ENCODE peak calls at places on chromosomes 12 and 14, in four cellular contexts. I, Z, B and S are unnamed samples.

GRCh38 chr14:26867171-26867757 is 269.4 kb upstream of the NOVA1 start:
- DNase-seq in I (no peak), Z (no peak), B (no peak), S (no peak)

GRCh38 chr14:91241848-91242247 is 2.7 kb downstream of the GPR68 start:
- DNase-seq in I (no peak), Z (no peak), B (no peak), S (peak; percentile 77)

GRCh38 chr12:121536058-121536928 is 44.5 kb downstream of the KDM2B start:
- DNase-seq in I (peak; percentile 94), Z (peak; percentile 80), B (no peak), S (no peak)

GRCh38 chr12:3315201-3315661 is 175.8 kb upstream of the PRMT8 start:
- DNase-seq in I (peak; percentile 65), Z (no peak), B (no peak), S (no peak)

GRCh38 chr12:68400231-68400829 is 68.2 kb upstream of the MDM1 start:
- DNase-seq in I (no peak), Z (no peak), B (no peak), S (no peak)

GRCh38 chr12:49698619-49699545 is 8.3 kb downstream of the FMNL3 start:
- DNase-seq in I (no peak), Z (no peak), B (no peak), S (peak; percentile 91)

GRCh38 chr14:79016828-79017505 is 846.8 kb downstream of the NRXN3 start:
- DNase-seq in I (no peak), Z (no peak), B (peak; percentile 10), S (no peak)

GRCh38 chr12:50196537-50196936 is 29.4 kb upstream of the CERS5 start:
- DNase-seq in I (no peak), Z (no peak), B (no peak), S (no peak)

GRCh38 chr12:83196694-83197350 is 510.1 kb downstream of the TMTC2 start:
- DNase-seq in I (no peak), Z (no peak), B (no peak), S (no peak)

GRCh38 chr12:113054948-113055486 is 1.5 kb upstream of the DTX1 start:
- DNase-seq in I (no peak), Z (no peak), B (no peak), S (no peak)

GRCh38 chr12:120199025-120199424 is 1.9 kb downstream of the RPLP0 start:
- DNase-seq in I (no peak), Z (no peak), B (no peak), S (no peak)

GRCh38 chr14:88210426-88210825 is 112.6 kb downstream of the KCNK10 start:
- DNase-seq in I (no peak), Z (no peak), B (no peak), S (no peak)

GRCh38 chr14:65329481-65329880 is 83.0 kb upstream of the FUT8 start:
- DNase-seq in I (no peak), Z (no peak), B (no peak), S (no peak)

GRCh38 chr14:72182773-72183432 is 250.7 kb downstream of the RGS6 start:
- DNase-seq in I (no peak), Z (no peak), B (no peak), S (no peak)

GRCh38 chr12:14961466-14962155 is at the start of gene ARHGDIB:
- DNase-seq in I (no peak), Z (no peak), B (no peak), S (peak; percentile 87)

GRCh38 chr14:85188836-85189235 is 341.1 kb upstream of the FLRT2 start:
- DNase-seq in I (no peak), Z (no peak), B (no peak), S (no peak)

GRCh38 chr14:68506021-68506644 is 286.7 kb downstream of the ZFP36L1 start:
- DNase-seq in I (no peak), Z (no peak), B (no peak), S (no peak)

GRCh38 chr12:22529281-22530060 is 14.9 kb downstream of the C2CD5 start:
- DNase-seq in I (peak; percentile 11), Z (peak; percentile 24), B (peak; percentile 59), S (no peak)

GRCh38 chr12:102438823-102439205 is 41.5 kb downstream of the IGF1 start:
- DNase-seq in I (no peak), Z (no peak), B (no peak), S (no peak)

GRCh38 chr12:52183544-52183910 is 8.3 kb downstream of the KRT80 start:
- DNase-seq in I (no peak), Z (no peak), B (no peak), S (no peak)

GRCh38 chr14:99264691-99265090 is 7.3 kb downstream of the BCL11B start:
- DNase-seq in I (no peak), Z (no peak), B (no peak), S (no peak)

GRCh38 chr12:38555620-38556596 is 239.3 kb downstream of the ALG10B start:
- DNase-seq in I (no peak), Z (no peak), B (no peak), S (no peak)

GRCh38 chr12:47164730-47165439 is 85.1 kb upstream of the AMIGO2 start:
- DNase-seq in I (no peak), Z (no peak), B (no peak), S (no peak)

GRCh38 chr12:96427269-96427729 is 27.1 kb upstream of the CDK17 start:
- DNase-seq in I (peak; percentile 16), Z (no peak), B (peak; percentile 7), S (no peak)
- TF ChIP-seq JUND in I (peak; percentile 98), Z (no peak), B (no peak), S (no peak)

GRCh38 chr12:91577586-91578539 is 395.2 kb upstream of the DCN start:
- DNase-seq in I (peak; percentile 16), Z (no peak), B (no peak), S (no peak)
- TF ChIP-seq FOXM1 in I (no peak), Z (no peak), B (no peak), S (no peak)

GRCh38 chr12:104769207-104769606 is 188.9 kb downstream of the SLC41A2 start:
- DNase-seq in I (no peak), Z (no peak), B (no peak), S (no peak)

GRCh38 chr12:104761091-104761490 is 197.0 kb downstream of the SLC41A2 start:
- DNase-seq in I (no peak), Z (no peak), B (no peak), S (no peak)

GRCh38 chr12:104763163-104763805 is 194.8 kb downstream of the SLC41A2 start:
- DNase-seq in I (no peak), Z (no peak), B (no peak), S (no peak)

GRCh38 chr12:104768033-104768432 is 190.1 kb downstream of the SLC41A2 start:
- DNase-seq in I (no peak), Z (no peak), B (no peak), S (no peak)

GRCh38 chr12:104764225-104765073 is 193.6 kb downstream of the SLC41A2 start:
- DNase-seq in I (no peak), Z (no peak), B (no peak), S (peak; percentile 36)
- TF ChIP-seq JUND in I (no peak), Z (no peak), B (no peak), S (no peak)

GRCh38 chr14:52472728-52473127 is 79.6 kb downstream of the TXNDC16 start:
- DNase-seq in I (no peak), Z (no peak), B (no peak), S (no peak)

GRCh38 chr14:52467515-52468266 is 84.6 kb downstream of the TXNDC16 start:
- DNase-seq in I (no peak), Z (no peak), B (no peak), S (no peak)

GRCh38 chr14:52473557-52473956 is 78.7 kb downstream of the TXNDC16 start:
- DNase-seq in I (peak; percentile 16), Z (no peak), B (peak; percentile 44), S (no peak)
- TF ChIP-seq FOXM1 in I (no peak), Z (no peak), B (no peak), S (no peak)

GRCh38 chr14:103775506-103775905 is 59.9 kb downstream of the ZFYVE21 start:
- DNase-seq in I (no peak), Z (no peak), B (no peak), S (no peak)
- TF ChIP-seq JUND in I (no peak), Z (no peak), B (no peak), S (no peak)

DNA sequence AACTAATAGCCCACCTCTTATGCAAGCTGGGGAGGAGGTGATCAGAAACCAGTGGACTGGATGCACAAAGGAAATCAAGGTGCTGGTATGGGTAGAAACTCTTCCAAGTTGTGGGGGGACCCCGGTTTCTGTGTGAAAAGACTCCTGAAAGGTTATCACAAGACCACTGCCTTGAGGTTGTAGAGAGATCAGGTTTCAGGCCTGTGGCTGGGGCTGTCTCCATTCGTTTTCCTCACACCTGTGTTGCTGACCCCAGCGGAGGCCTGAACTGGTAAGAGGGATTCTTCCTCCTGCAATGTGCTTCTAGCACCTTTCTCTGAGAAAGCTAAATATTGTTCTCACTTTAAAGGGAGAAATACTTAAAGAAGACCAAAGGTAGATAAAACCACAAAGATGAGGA is 9.3 kb upstream of the OR4K5 start:
- DNase-seq in I (no peak), Z (no peak), B (no peak), S (no peak)
- TF ChIP-seq FOXM1 in I (no peak), Z (no peak), B (no peak), S (no peak)

GRCh38 chr12:92363295-92364146 is 217.9 kb upstream of the BTG1 start:
- DNase-seq in I (peak; percentile 29), Z (no peak), B (no peak), S (peak; percentile 96)
- TF ChIP-seq JUND in I (no peak), Z (peak; percentile 3), B (no peak), S (no peak)

DNA sequence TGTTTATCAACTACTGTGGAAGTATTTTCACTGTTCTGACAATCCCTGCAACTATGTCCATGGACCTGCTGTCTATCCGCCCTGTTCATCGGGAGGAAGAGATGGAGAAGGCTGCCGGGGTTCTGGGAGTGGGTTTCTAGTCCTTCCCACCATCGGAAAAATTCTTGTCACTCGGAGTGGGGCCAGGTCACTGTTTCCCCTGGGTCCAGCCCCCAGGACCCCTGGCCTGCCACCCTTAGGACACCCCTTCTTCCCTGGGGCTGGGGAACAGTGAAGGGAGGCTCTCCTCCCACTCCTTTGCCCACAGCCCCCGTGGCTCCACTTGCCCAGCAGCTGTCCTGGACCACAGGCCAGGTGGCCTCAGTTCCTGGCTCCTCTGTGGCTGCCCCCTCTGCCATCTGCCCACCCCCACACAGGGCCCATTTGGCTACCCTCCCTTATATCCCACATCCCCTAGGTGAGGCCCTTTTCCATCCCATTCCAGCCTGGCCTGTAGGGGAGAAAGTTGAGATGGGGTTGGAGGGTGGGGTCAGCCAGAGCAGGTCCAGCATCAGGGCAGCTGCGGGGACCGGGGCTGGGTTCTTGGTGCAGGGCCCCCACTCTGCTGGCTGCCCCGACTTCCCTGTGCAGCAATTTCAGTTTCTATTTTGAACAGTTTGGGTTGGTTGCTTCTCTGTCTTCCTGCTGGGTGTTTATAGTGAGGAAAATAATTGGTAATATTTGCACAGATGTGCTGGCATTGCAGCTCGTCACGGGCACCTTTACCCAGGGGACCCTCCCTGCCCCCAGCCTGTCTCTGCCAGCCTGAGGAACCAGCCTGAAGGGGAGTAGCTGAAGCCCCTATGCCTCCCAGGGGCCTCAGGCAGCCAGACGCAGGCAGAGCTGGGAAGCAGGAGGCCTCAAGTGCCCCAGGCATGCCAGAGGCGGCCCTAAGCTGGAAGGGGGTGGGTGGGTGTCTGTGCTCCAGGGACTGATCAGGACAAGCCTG is 23.5 kb downstream of the SYNDIG1L start:
- DNase-seq in I (peak; percentile 47), Z (no peak), B (no peak), S (no peak)
- TF ChIP-seq FOXM1 in I (no peak), Z (no peak), B (no peak), S (no peak)

GRCh38 chr12:6272300-6273208 is 37.9 kb upstream of the PLEKHG6 start:
- DNase-seq in I (no peak), Z (peak; percentile 32), B (no peak), S (no peak)
- TF ChIP-seq JUND in I (no peak), Z (no peak), B (no peak), S (no peak)